ENCODE peak calls at places on chromosomes 7 and 10, in six cellular contexts. B is AG08395, T is anterior cingulate cortex, Z is fibroblast of gingiva, O is naive B cell, J is mesendoderm. G is an unnamed sample.

GRCh38 chr7:141057788-141058187 is 16.1 kb upstream of the TMEM178B start:
- DNase-seq in T (no peak), Z (no peak), B (no peak), O (no peak), J (no peak), G (no peak)

GRCh38 chr7:126803060-126803665 is 449.6 kb downstream of the GRM8 start:
- DNase-seq in B (peak; percentile 54), T (no peak), Z (peak; percentile 16), O (peak; percentile 8), J (peak; percentile 79), G (peak; percentile 25)

GRCh38 chr7:107874605-107875446 is 16.2 kb upstream of the DLD start:
- DNase-seq in B (peak; percentile 73), O (peak; percentile 31), J (peak; percentile 59), Z (peak; percentile 51), T (no peak), G (no peak)

GRCh38 chr10:69624245-69624786 is 5.7 kb upstream of the FAM241B start:
- DNase-seq in Z (no peak), T (no peak), O (no peak), J (no peak), B (no peak), G (no peak)

GRCh38 chr10:66283064-66283463 is 642.8 kb upstream of the LRRTM3 start:
- DNase-seq in B (no peak), O (no peak), Z (no peak), T (no peak), J (no peak), G (no peak)

GRCh38 chr10:79375321-79376077 is 28.2 kb downstream of the PPIF start:
- DNase-seq in J (peak; percentile 65), T (no peak), Z (no peak), O (no peak), B (peak; percentile 27), G (no peak)

GRCh38 chr7:64469673-64470072 is 93.2 kb downstream of the ZNF680 start:
- DNase-seq in Z (no peak), T (no peak), J (no peak), B (no peak), O (no peak), G (no peak)

GRCh38 chr10:126349676-126350075 is 38.6 kb downstream of the ADAM12 start:
- DNase-seq in B (no peak), O (no peak), J (no peak), T (no peak), Z (no peak), G (no peak)

GRCh38 chr7:29957521-29957920 is 32.1 kb downstream of the SCRN1 start:
- DNase-seq in B (no peak), T (no peak), Z (no peak), O (no peak), J (no peak), G (no peak)

GRCh38 chr10:118032564-118032963 is 14.2 kb downstream of the RAB11FIP2 start:
- DNase-seq in T (no peak), J (no peak), B (no peak), Z (no peak), O (no peak), G (no peak)

GRCh38 chr10:31622993-31623392 is 304.0 kb downstream of the ZEB1 start:
- DNase-seq in J (peak; percentile 34), Z (peak; percentile 99), T (no peak), B (peak; percentile 80), O (no peak), G (peak; percentile 94)

GRCh38 chr10:128568491-128568890 is 442.3 kb upstream of the MKI67 start:
- DNase-seq in T (no peak), B (no peak), J (no peak), Z (no peak), O (no peak), G (no peak)

GRCh38 chr7:126040114-126041045 is 1110.8 kb upstream of the POT1 start:
- DNase-seq in J (no peak), B (no peak), O (no peak), Z (no peak), T (no peak), G (no peak)

GRCh38 chr7:12747687-12748306 is 60.4 kb downstream of the ARL4A start:
- DNase-seq in B (no peak), T (no peak), J (no peak), Z (no peak), O (no peak), G (no peak)

GRCh38 chr7:42685911-42686310 is 226.0 kb downstream of the C7orf25 start:
- DNase-seq in Z (no peak), B (no peak), J (no peak), T (no peak), O (no peak), G (no peak)

GRCh38 chr7:37310322-37311080 is 138.2 kb downstream of the ELMO1 start:
- DNase-seq in Z (no peak), B (no peak), J (no peak), T (no peak), O (peak; percentile 58), G (no peak)

GRCh38 chr10:61472090-61472674 is 19.0 kb upstream of the TMEM26 start:
- DNase-seq in T (no peak), O (no peak), Z (no peak), J (no peak), B (no peak), G (no peak)

GRCh38 chr7:134452419-134452827 is 6.5 kb downstream of the AKR1B1 start:
- DNase-seq in B (no peak), O (no peak), T (no peak), Z (no peak), J (no peak), G (no peak)

GRCh38 chr7:118152149-118152548 is 31.8 kb upstream of the LSM8 start:
- DNase-seq in Z (no peak), O (no peak), T (no peak), B (no peak), J (peak; percentile 27), G (no peak)

GRCh38 chr10:44703241-44704155 is 207.6 kb upstream of the TMEM72 start:
- DNase-seq in B (peak; percentile 61), O (no peak), T (no peak), Z (peak; percentile 65), J (no peak), G (peak; percentile 38)

G was measured in GM04504.